ENCODE peak calls at places on chromosomes 1 and 21, in four cellular contexts. E is activated effector memory CD4-positive, alpha-beta T cell treated with anti-CD3 and anti-CD28 coated beads, Interleukin-2, amount 50 U/mL, for 16 hours; A is cerebellar cortex; B is posterior vena cava. Z is an unnamed sample.

GRCh38 chr1:235207202-235207565 is 46.1 kb upstream of the RBM34 start:
- DNase-seq in E (peak), A (no peak), B (no peak), Z (no peak)

GRCh38 chr1:5915587-5916571 is 76.3 kb downstream of the NPHP4 start:
- DNase-seq in E (no peak), A (peak), B (peak), Z (no peak)

GRCh38 chr1:26692211-26692792 is 3.5 kb upstream of the ARID1A start:
- DNase-seq in E (peak), A (peak), B (peak), Z (peak)

GRCh38 chr1:201229771-201230635 is 39.4 kb downstream of the IGFN1 start:
- DNase-seq in E (no peak), A (no peak), B (peak), Z (no peak)

GRCh38 chr1:11571906-11572616 is 82.2 kb downstream of the FBXO2 start:
- DNase-seq in E (no peak), A (peak), B (no peak), Z (no peak)

GRCh38 chr1:183205196-183205781 is 19.2 kb downstream of the LAMC2 start:
- DNase-seq in E (no peak), A (no peak), B (no peak), Z (no peak)

GRCh38 chr1:29517251-29518080 is 281.1 kb downstream of the PTPRU start:
- DNase-seq in E (peak), A (no peak), B (peak), Z (no peak)

GRCh38 chr1:204337047-204337446 is 22.7 kb downstream of the PLEKHA6 start:
- DNase-seq in E (no peak), A (no peak), B (no peak), Z (no peak)

GRCh38 chr1:201319631-201320030 is 36.3 kb downstream of the PKP1 start:
- DNase-seq in E (no peak), A (no peak), B (peak), Z (peak)

GRCh38 chr1:232486454-232487202 is 143.3 kb downstream of the SIPA1L2 start:
- DNase-seq in E (no peak), A (no peak), B (no peak), Z (no peak)

GRCh38 chr1:207898260-207898659 is 12.7 kb downstream of the CD34 start:
- DNase-seq in E (no peak), A (no peak), B (no peak), Z (no peak)

GRCh38 chr1:15224259-15224869 is 22.7 kb upstream of the FHAD1 start:
- DNase-seq in E (no peak), A (no peak), B (peak), Z (no peak)

GRCh38 chr1:202068596-202068995 is 54.1 kb upstream of the GPR37L1 start:
- DNase-seq in E (no peak), A (no peak), B (no peak), Z (no peak)

GRCh38 chr1:94398356-94398755 is 19.8 kb upstream of the ABCD3 start:
- DNase-seq in E (no peak), A (no peak), B (no peak), Z (no peak)

GRCh38 chr1:3740752-3741151 is 11.5 kb upstream of the CCDC27 start:
- DNase-seq in E (no peak), A (no peak), B (no peak), Z (peak)

GRCh38 chr1:12383001-12383400 is 153.2 kb downstream of the VPS13D start:
- DNase-seq in E (no peak), A (no peak), B (no peak), Z (no peak)

GRCh38 chr1:93585059-93585966 is 96.3 kb downstream of the BCAR3 start:
- DNase-seq in E (peak), A (peak), B (peak), Z (peak)

GRCh38 chr1:36285450-36286101 is 20.6 kb upstream of the SH3D21 start:
- DNase-seq in E (peak), A (peak), B (no peak), Z (no peak)

GRCh38 chr1:77084457-77084856 is 134.8 kb downstream of the PIGK start:
- DNase-seq in E (no peak), A (no peak), B (no peak), Z (no peak)

GRCh38 chr1:89040315-89040626 is 17.6 kb upstream of the GBP3 start:
- DNase-seq in E (no peak), A (no peak), B (no peak), Z (no peak)

GRCh38 chr1:184061396-184062003 is 10.0 kb downstream of the TSEN15 start:
- DNase-seq in E (no peak), A (no peak), B (no peak), Z (no peak)

GRCh38 chr1:59232209-59232608 is 64.7 kb upstream of the FGGY start:
- DNase-seq in E (no peak), A (no peak), B (no peak), Z (no peak)

GRCh38 chr21:41458559-41458958 is 32.5 kb downstream of the MX1 start:
- DNase-seq in E (peak), A (no peak), B (peak), Z (no peak)

GRCh38 chr21:39445339-39446269 is at the start of gene LCA5L:
- DNase-seq in E (peak), A (peak), B (peak), Z (peak)

GRCh38 chr1:180630408-180631196 is 1.2 kb upstream of the XPR1 start:
- DNase-seq in E (no peak), A (no peak), B (no peak), Z (no peak)

GRCh38 chr1:209434066-209434465 is 149.4 kb upstream of the CAMK1G start:
- DNase-seq in E (no peak), A (peak), B (no peak), Z (no peak)

GRCh38 chr1:19311503-19311930 is 427 bp downstream of the AKR7A2 start:
- DNase-seq in E (no peak), A (peak), B (no peak), Z (peak)

GRCh38 chr1:209435654-209436566 is 147.6 kb upstream of the CAMK1G start:
- DNase-seq in E (peak), A (peak), B (peak), Z (peak)

GRCh38 chr21:36661511-36662309 is 37.2 kb upstream of the SIM2 start:
- DNase-seq in E (no peak), A (peak), B (no peak), Z (no peak)

Z was measured in kidney.